ENCODE peak calls at places on chromosomes 2 and 18, in ten cellular contexts. Z is adrenal gland, F is cardiac fibroblast, J is AG09319, D is A549, K is HCT116, N is mesothelial cell of epicardium, A is heart right ventricle, G is body of pancreas, P is prostate gland. X is an unnamed sample.

GRCh38 chr18:22115573-22115972 is 53.8 kb upstream of the GATA6 start:
- DNase-seq in D (no peak), N (no peak), G (no peak), Z (no peak), J (no peak), K (no peak), A (peak), F (no peak), P (no peak), X (no peak)

GRCh38 chr2:238875161-238875530 is 27.3 kb downstream of the TWIST2 start:
- DNase-seq in D (no peak), J (no peak), F (peak), G (no peak), N (no peak), P (no peak), Z (no peak), K (no peak), A (no peak), X (no peak)

GRCh38 chr2:240560480-240561324 is 545 bp downstream of the DUSP28 start:
- DNase-seq in N (peak), K (peak), F (peak), G (peak), J (peak), Z (peak), P (peak), D (peak), A (peak), X (peak)

GRCh38 chr2:142286618-142287017 is 155.8 kb upstream of the LRP1B start:
- DNase-seq in A (no peak), J (no peak), D (peak), N (no peak), Z (no peak), F (no peak), P (no peak), K (peak), G (peak), X (peak)

GRCh38 chr18:3207565-3207964 is 12.2 kb downstream of the MYOM1 start:
- DNase-seq in P (no peak), N (no peak), Z (peak), D (peak), G (no peak), A (no peak), F (no peak), K (peak), J (no peak), X (no peak)

GRCh38 chr2:230905448-230906430 is 19.3 kb downstream of the GPR55 start:
- DNase-seq in D (no peak), P (no peak), G (no peak), F (no peak), J (no peak), N (no peak), Z (no peak), K (peak), A (no peak), X (no peak)

GRCh38 chr2:185793532-185794073 is 55.0 kb downstream of the FSIP2 start:
- DNase-seq in J (no peak), Z (no peak), D (no peak), K (no peak), P (no peak), N (no peak), F (no peak), A (no peak), G (no peak), X (no peak)

GRCh38 chr2:228875152-228875875 is 395.8 kb downstream of the PID1 start:
- DNase-seq in A (no peak), D (no peak), K (no peak), F (peak), G (no peak), N (no peak), Z (no peak), J (peak), P (no peak), X (no peak)

GRCh38 chr2:98867539-98868309 is 68.3 kb downstream of the CRACDL start:
- DNase-seq in Z (no peak), J (no peak), G (no peak), F (peak), A (no peak), D (peak), N (no peak), P (no peak), K (no peak), X (no peak)

GRCh38 chr2:30808695-30809094 is 1.4 kb upstream of the CAPN13 start:
- DNase-seq in K (no peak), N (no peak), G (peak), J (no peak), F (no peak), P (no peak), A (no peak), D (no peak), Z (no peak), X (no peak)

GRCh38 chr18:29873211-29873610 is 1169.3 kb downstream of the DSC3 start:
- DNase-seq in P (no peak), A (no peak), N (no peak), D (no peak), K (no peak), F (no peak), Z (no peak), J (no peak), G (no peak), X (no peak)

GRCh38 chr2:70243804-70244584 is 4.4 kb downstream of the TIA1 start:
- DNase-seq in F (no peak), G (no peak), D (no peak), N (no peak), Z (no peak), J (no peak), A (no peak), K (no peak), P (no peak), X (no peak)

GRCh38 chr2:143345887-143346612 is 216.8 kb downstream of the ARHGAP15 start:
- DNase-seq in P (no peak), F (no peak), J (no peak), D (no peak), G (no peak), N (no peak), Z (no peak), K (no peak), A (no peak), X (no peak)

GRCh38 chr2:127051116-127051779 is 55.7 kb downstream of the BIN1 start:
- DNase-seq in K (no peak), G (no peak), Z (peak), A (no peak), P (no peak), D (no peak), N (no peak), J (no peak), F (no peak), X (peak)

GRCh38 chr18:48065601-48065995 is 135.1 kb upstream of the SMAD2 start:
- DNase-seq in J (no peak), G (no peak), F (no peak), D (no peak), P (no peak), K (no peak), N (no peak), Z (peak), A (no peak), X (no peak)

GRCh38 chr2:237669129-237669627 is 41.8 kb downstream of the LRRFIP1 start:
- DNase-seq in N (no peak), D (no peak), Z (no peak), P (no peak), J (no peak), K (no peak), F (no peak), G (no peak), A (no peak), X (no peak)

GRCh38 chr2:129757366-129757914 is 222.0 kb upstream of the RAB6C start:
- DNase-seq in J (no peak), Z (no peak), K (no peak), F (no peak), A (no peak), P (no peak), N (no peak), D (no peak), G (no peak), X (no peak)

GRCh38 chr2:226187601-226188000 is 612.0 kb downstream of the IRS1 start:
- DNase-seq in J (peak), Z (no peak), D (no peak), P (no peak), N (no peak), F (peak), G (no peak), A (no peak), K (no peak), X (no peak)

GRCh38 chr2:197307933-197308521 is 2.6 kb downstream of the ANKRD44 start:
- DNase-seq in G (no peak), K (no peak), F (no peak), A (no peak), J (no peak), Z (no peak), D (no peak), N (no peak), P (no peak), X (peak)

GRCh38 chr2:168849610-168850009 is 40.6 kb downstream of the SPC25 start:
- DNase-seq in N (no peak), P (no peak), J (no peak), G (peak), D (peak), A (peak), F (peak), K (no peak), Z (peak), X (no peak)

GRCh38 chr2:6957910-6958615 is 40.9 kb downstream of the RNF144A start:
- DNase-seq in D (no peak), P (peak), A (no peak), F (no peak), G (no peak), J (no peak), K (no peak), N (no peak), Z (peak), X (no peak)

GRCh38 chr18:1906421-1906820 is 664.9 kb downstream of the METTL4 start:
- DNase-seq in A (no peak), J (no peak), G (no peak), F (no peak), D (no peak), N (no peak), K (no peak), P (peak), Z (no peak), X (no peak)

GRCh38 chr18:62485684-62486083 is 37.1 kb upstream of the ZCCHC2 start:
- DNase-seq in J (no peak), P (peak), K (peak), D (peak), F (peak), G (no peak), N (no peak), A (no peak), Z (peak), X (no peak)

GRCh38 chr2:171225302-171225980 is 64.7 kb upstream of the TLK1 start:
- DNase-seq in J (peak), D (peak), A (no peak), Z (no peak), P (no peak), N (no peak), K (peak), F (peak), G (no peak), X (no peak)
- TF ChIP-seq CTCF in J (no peak), D (no peak), A (no peak), Z (no peak), P (no peak), N (no peak), K (peak), F (peak), G (no peak), X (no peak)

GRCh38 chr2:106843001-106843909 is 42.7 kb downstream of the ST6GAL2 start:
- DNase-seq in N (no peak), D (no peak), P (no peak), J (no peak), F (no peak), A (no peak), K (no peak), G (no peak), Z (no peak), X (no peak)

GRCh38 chr2:106841886-106842645 is 43.9 kb downstream of the ST6GAL2 start:
- DNase-seq in N (no peak), J (no peak), D (no peak), Z (no peak), P (peak), G (peak), K (no peak), A (no peak), F (no peak), X (no peak)

GRCh38 chr2:106843910-106844250 is 42.1 kb downstream of the ST6GAL2 start:
- DNase-seq in Z (no peak), D (no peak), J (no peak), G (no peak), K (no peak), A (no peak), P (no peak), F (no peak), N (no peak), X (no peak)

GRCh38 chr2:106845716-106846115 is 40.3 kb downstream of the ST6GAL2 start:
- DNase-seq in N (no peak), K (no peak), Z (no peak), F (no peak), P (no peak), J (no peak), A (no peak), D (no peak), G (no peak), X (no peak)

DNA sequence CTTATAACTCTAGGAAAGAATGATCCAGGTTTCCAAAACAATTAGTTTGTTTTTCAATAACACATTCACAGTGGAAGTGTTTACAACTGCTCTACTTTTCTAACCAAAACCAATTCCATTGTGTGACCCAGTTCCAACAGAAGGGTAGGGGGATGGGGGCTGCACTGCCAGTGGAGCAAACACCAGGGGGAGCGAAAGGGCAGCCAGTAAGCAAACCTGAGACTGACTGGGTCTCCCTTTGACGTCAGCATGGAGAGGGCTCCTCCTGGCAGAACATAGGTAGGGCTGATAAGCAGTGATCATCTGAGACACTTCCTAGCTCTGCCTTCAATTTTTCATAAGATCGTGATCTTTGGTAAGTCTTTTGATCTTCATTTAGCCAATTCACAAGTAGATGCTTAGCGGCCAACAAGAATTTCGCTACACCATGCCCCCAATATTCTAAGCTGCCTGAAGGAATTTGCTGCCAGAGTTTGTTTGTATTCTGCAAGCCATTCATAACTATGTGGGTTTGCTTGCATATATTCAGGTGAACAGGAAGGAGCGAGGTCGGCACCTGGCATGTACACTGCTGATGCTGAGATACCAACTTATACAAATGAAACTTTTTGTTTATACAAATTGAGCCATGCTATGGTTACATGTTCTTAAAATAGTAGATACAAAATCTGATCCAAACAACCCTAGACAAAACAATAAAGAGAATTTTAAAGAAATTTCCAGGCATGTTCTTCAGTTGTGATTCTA is 45.9 kb downstream of the ST6GAL2 start:
- DNase-seq in J (no peak), N (peak), D (peak), Z (no peak), A (no peak), G (peak), F (no peak), K (no peak), P (peak), X (no peak)
- TF ChIP-seq CTCF in J (no peak), N (no peak), D (no peak), Z (no peak), A (no peak), G (peak), F (no peak), K (no peak), P (no peak), X (no peak)

GRCh38 chr18:60668583-60668982 is 296.0 kb upstream of the MC4R start:
- DNase-seq in D (no peak), A (no peak), G (no peak), K (no peak), Z (no peak), N (no peak), P (no peak), J (no peak), F (no peak), X (no peak)
- TF ChIP-seq CTCF in D (no peak), A (no peak), G (no peak), K (no peak), Z (no peak), N (no peak), P (no peak), J (no peak), F (no peak), X (no peak)

GRCh38 chr18:58235001-58235436 is 191.0 kb downstream of the NEDD4L start:
- DNase-seq in J (no peak), N (no peak), Z (no peak), P (peak), A (no peak), D (no peak), F (no peak), G (no peak), K (no peak), X (no peak)
- TF ChIP-seq CTCF in J (no peak), N (no peak), Z (no peak), P (no peak), A (no peak), D (no peak), F (no peak), G (no peak), K (no peak), X (no peak)

X was measured in GM13976.